ENCODE peak calls at places on chromosomes 11 and 22, in eight cellular contexts. E, A, W, I, B, U, K and Y are unnamed samples.

GRCh38 chr22:19065929-19066328 is 56.3 kb downstream of the DGCR2 start:
- DNase-seq in K (no peak), I (no peak), W (no peak), A (no peak), E (no peak), U (no peak), B (no peak), Y (no peak)

GRCh38 chr11:98587884-98588283 is 432.9 kb upstream of the CNTN5 start:
- DNase-seq in E (no peak), U (no peak), B (no peak), W (no peak), I (no peak), K (no peak), A (no peak), Y (no peak)

GRCh38 chr11:120601566-120601965 is 90.0 kb downstream of the GRIK4 start:
- DNase-seq in K (peak; percentile 11), B (no peak), A (no peak), W (no peak), I (no peak), E (peak; percentile 30), U (no peak), Y (no peak)

GRCh38 chr11:35415488-35415887 is 3.9 kb downstream of the SLC1A2 start:
- DNase-seq in I (no peak), K (no peak), B (no peak), U (no peak), A (no peak), E (no peak), W (no peak), Y (no peak)

GRCh38 chr11:75107187-75107586 is 10.5 kb upstream of the OR2AT4 start:
- DNase-seq in E (peak; percentile 32), I (no peak), B (no peak), U (no peak), A (no peak), K (peak; percentile 12), W (no peak), Y (no peak)

GRCh38 chr11:82859746-82860145 is 40.5 kb downstream of the PRCP start:
- DNase-seq in W (no peak), E (no peak), B (no peak), I (no peak), K (peak; percentile 50), A (no peak), U (no peak), Y (no peak)

GRCh38 chr11:118615282-118615979 is 8.0 kb downstream of the PHLDB1 start:
- DNase-seq in U (no peak), W (no peak), I (peak; percentile 96), K (no peak), A (no peak), E (peak; percentile 63), B (no peak), Y (no peak)

GRCh38 chr22:36577019-36577418 is 48.1 kb upstream of the EIF3D start:
- DNase-seq in I (peak; percentile 29), U (peak; percentile 37), K (peak; percentile 84), A (no peak), B (no peak), W (peak; percentile 75), E (peak; percentile 96), Y (peak; percentile 88)

GRCh38 chr11:75821202-75821601 is 6.2 kb downstream of the UVRAG start:
- DNase-seq in U (no peak), I (no peak), A (no peak), E (no peak), B (no peak), K (no peak), W (no peak), Y (no peak)

GRCh38 chr11:77259681-77260080 is 41.8 kb downstream of the GDPD4 start:
- DNase-seq in E (peak; percentile 76), B (no peak), U (no peak), A (no peak), K (peak; percentile 78), I (no peak), W (no peak), Y (no peak)

GRCh38 chr11:32890843-32891656 is 1.6 kb upstream of the QSER1 start:
- DNase-seq in K (no peak), A (no peak), B (peak; percentile 12), I (peak; percentile 79), U (no peak), W (no peak), E (no peak), Y (no peak)

GRCh38 chr11:7672960-7673723 is at the start of gene CYB5R2:
- DNase-seq in W (no peak), I (peak; percentile 92), A (no peak), B (no peak), E (peak; percentile 79), U (no peak), K (peak; percentile 53), Y (no peak)

GRCh38 chr11:109000531-109000930 is 335.7 kb downstream of the DDX10 start:
- DNase-seq in B (no peak), I (no peak), K (no peak), A (no peak), U (no peak), E (no peak), W (no peak), Y (no peak)

GRCh38 chr11:71252782-71253730 is 679 bp upstream of the SHANK2 start:
- DNase-seq in W (peak; percentile 27), A (no peak), K (peak; percentile 49), E (peak; percentile 42), I (peak; percentile 86), B (no peak), U (no peak), Y (no peak)